ENCODE peak calls at places on chromosomes 4 and X, in five cellular contexts. One of them, this sample, is unnamed.

GRCh38 chr4:21765810-21766407 is 182.7 kb downstream of the KCNIP4 start:
- DNase-seq in neuronal stem cell: peak; percentile 70
- DNase-seq in H9: peak; percentile 71
- DNase-seq in IMR-90: peak; percentile 29
- DNase-seq in mesenchymal stem cell: peak; percentile 64
- DNase-seq in this sample: peak; percentile 61

GRCh38 chrX:43822015-43822414 is 60.2 kb downstream of the MAOB start:
- DNase-seq in neuronal stem cell: no peak
- DNase-seq in H9: no peak
- DNase-seq in IMR-90: peak; percentile 33
- DNase-seq in mesenchymal stem cell: peak; percentile 1
- DNase-seq in this sample: peak; percentile 23

GRCh38 chr4:15104825-15105224 is 102.5 kb downstream of the CPEB2 start:
- DNase-seq in neuronal stem cell: no peak
- DNase-seq in H9: no peak
- DNase-seq in IMR-90: peak; percentile 67
- DNase-seq in mesenchymal stem cell: peak; percentile 4
- DNase-seq in this sample: no peak

GRCh38 chr4:104064650-104065577 is 345.1 kb upstream of the TACR3 start:
- DNase-seq in neuronal stem cell: peak; percentile 38
- DNase-seq in H9: peak; percentile 61
- DNase-seq in IMR-90: no peak
- DNase-seq in mesenchymal stem cell: peak; percentile 64
- DNase-seq in this sample: peak; percentile 34

GRCh38 chrX:134396174-134396573 is 63.8 kb upstream of the HPRT1 start:
- DNase-seq in neuronal stem cell: no peak
- DNase-seq in H9: no peak
- DNase-seq in IMR-90: peak; percentile 17
- DNase-seq in mesenchymal stem cell: peak; percentile 28
- DNase-seq in this sample: no peak

GRCh38 chrX:120791013-120791643 is 84.5 kb downstream of the CT47B1 start:
- DNase-seq in neuronal stem cell: no peak
- DNase-seq in H9: no peak
- DNase-seq in IMR-90: peak; percentile 43
- DNase-seq in mesenchymal stem cell: peak; percentile 37
- DNase-seq in this sample: no peak

GRCh38 chrX:132956421-132957210 is 1.8 kb downstream of the HS6ST2 start:
- DNase-seq in neuronal stem cell: no peak
- DNase-seq in H9: no peak
- DNase-seq in IMR-90: no peak
- DNase-seq in mesenchymal stem cell: peak; percentile 14
- DNase-seq in this sample: peak; percentile 12

GRCh38 chr4:177484613-177485021 is 42.4 kb upstream of the AGA start:
- DNase-seq in neuronal stem cell: no peak
- DNase-seq in H9: no peak
- DNase-seq in IMR-90: peak; percentile 97
- DNase-seq in mesenchymal stem cell: peak; percentile 82
- DNase-seq in this sample: peak; percentile 38

GRCh38 chr4:78057135-78057599 is at the start of gene FRAS1:
- DNase-seq in neuronal stem cell: peak; percentile 69
- DNase-seq in H9: peak; percentile 68
- DNase-seq in IMR-90: no peak
- DNase-seq in mesenchymal stem cell: peak; percentile 37
- DNase-seq in this sample: peak; percentile 22

GRCh38 chrX:98067611-98068010 is 1183.9 kb downstream of the RPA4 start:
- DNase-seq in neuronal stem cell: no peak
- DNase-seq in H9: no peak
- DNase-seq in IMR-90: peak; percentile 36
- DNase-seq in mesenchymal stem cell: peak; percentile 7
- DNase-seq in this sample: peak; percentile 2

GRCh38 chr4:10620935-10621488 is 63.6 kb downstream of the CLNK start:
- DNase-seq in neuronal stem cell: no peak
- DNase-seq in H9: no peak
- DNase-seq in IMR-90: no peak
- DNase-seq in mesenchymal stem cell: no peak
- DNase-seq in this sample: peak; percentile 20

GRCh38 chr4:149344436-149344835 is 471.2 kb downstream of the IQCM start:
- DNase-seq in neuronal stem cell: no peak
- DNase-seq in H9: no peak
- DNase-seq in IMR-90: peak; percentile 34
- DNase-seq in mesenchymal stem cell: peak; percentile 47
- DNase-seq in this sample: peak; percentile 8

GRCh38 chr4:77104405-77105292 is 28.9 kb upstream of the CCNI start:
- DNase-seq in neuronal stem cell: no peak
- DNase-seq in H9: no peak
- DNase-seq in IMR-90: no peak
- DNase-seq in mesenchymal stem cell: no peak
- DNase-seq in this sample: no peak

GRCh38 chr4:25632135-25632534 is 23.5 kb upstream of the SLC34A2 start:
- DNase-seq in neuronal stem cell: no peak
- DNase-seq in H9: no peak
- DNase-seq in IMR-90: no peak
- DNase-seq in mesenchymal stem cell: no peak
- DNase-seq in this sample: no peak

GRCh38 chrX:145881175-145881867 is 63.7 kb downstream of the SLITRK2 start:
- DNase-seq in neuronal stem cell: no peak
- DNase-seq in H9: peak; percentile 35
- DNase-seq in IMR-90: no peak
- DNase-seq in mesenchymal stem cell: no peak
- DNase-seq in this sample: no peak

GRCh38 chrX:133865761-133866470 is 119.5 kb downstream of the GPC3 start:
- DNase-seq in neuronal stem cell: no peak
- DNase-seq in H9: no peak
- DNase-seq in IMR-90: no peak
- DNase-seq in mesenchymal stem cell: no peak
- DNase-seq in this sample: no peak

GRCh38 chr4:1401409-1402020 is 4.7 kb downstream of the NKX1-1 start:
- DNase-seq in neuronal stem cell: no peak
- DNase-seq in H9: peak; percentile 30
- DNase-seq in IMR-90: no peak
- DNase-seq in mesenchymal stem cell: no peak
- DNase-seq in this sample: no peak

GRCh38 chrX:115330498-115331138 is 41.1 kb downstream of the LUZP4 start:
- DNase-seq in neuronal stem cell: no peak
- DNase-seq in H9: peak; percentile 64
- DNase-seq in IMR-90: peak; percentile 76
- DNase-seq in mesenchymal stem cell: peak; percentile 67
- DNase-seq in this sample: peak; percentile 25

GRCh38 chr4:152454398-152455011 is 81.4 kb downstream of the FBXW7 start:
- DNase-seq in neuronal stem cell: no peak
- DNase-seq in H9: no peak
- DNase-seq in IMR-90: peak; percentile 46
- DNase-seq in mesenchymal stem cell: peak; percentile 49
- DNase-seq in this sample: no peak

GRCh38 chr4:62709618-62710252 is 1509.6 kb downstream of the ADGRL3 start:
- DNase-seq in neuronal stem cell: peak; percentile 27
- DNase-seq in H9: no peak
- DNase-seq in IMR-90: peak; percentile 0
- DNase-seq in mesenchymal stem cell: peak; percentile 34
- DNase-seq in this sample: peak; percentile 1

GRCh38 chr4:54902261-54902660 is 223.1 kb downstream of the KDR start:
- DNase-seq in neuronal stem cell: no peak
- DNase-seq in H9: no peak
- DNase-seq in IMR-90: peak; percentile 43
- DNase-seq in mesenchymal stem cell: no peak
- DNase-seq in this sample: peak; percentile 82

GRCh38 chr4:127304356-127304755 is 328.4 kb upstream of the INTU start:
- DNase-seq in neuronal stem cell: no peak
- DNase-seq in H9: no peak
- DNase-seq in IMR-90: peak; percentile 24
- DNase-seq in mesenchymal stem cell: peak; percentile 61
- DNase-seq in this sample: no peak

GRCh38 chrX:48683411-48683982 is at the start of gene WAS:
- DNase-seq in neuronal stem cell: no peak
- DNase-seq in H9: no peak
- DNase-seq in IMR-90: no peak
- DNase-seq in mesenchymal stem cell: no peak
- DNase-seq in this sample: no peak

DNA sequence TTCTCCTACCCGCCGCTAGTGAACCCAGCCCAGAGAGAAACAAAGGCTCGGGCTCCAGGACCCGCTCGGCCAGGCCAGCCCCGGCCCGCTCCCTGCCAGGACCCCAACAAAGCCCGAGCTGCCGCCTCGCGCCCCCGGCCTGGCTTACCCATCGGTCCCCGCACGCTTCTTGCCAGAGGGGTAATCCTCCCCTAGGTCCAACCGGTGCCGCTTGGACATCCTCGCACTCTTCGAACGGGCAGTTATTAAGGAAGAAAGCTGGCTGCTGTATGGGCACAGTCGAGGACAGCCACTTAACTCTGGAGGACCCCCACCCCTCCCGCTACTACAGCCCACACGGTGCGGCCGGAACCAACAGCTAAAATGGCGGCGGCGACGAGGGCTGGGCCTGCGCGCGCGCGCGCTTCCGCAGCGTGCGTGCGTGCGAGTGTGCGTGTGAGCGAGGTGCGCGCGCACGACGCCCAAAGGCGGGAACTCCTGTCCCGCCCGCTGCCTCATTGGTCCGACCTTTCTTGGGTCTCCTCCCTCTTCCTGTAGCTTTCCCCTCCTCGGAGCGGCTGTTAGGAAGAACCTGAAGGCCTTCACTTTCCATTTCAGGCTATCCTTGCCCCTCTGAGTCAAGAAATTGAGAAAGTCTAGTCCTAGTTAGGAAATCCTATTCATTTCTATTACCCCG is at the start of gene DHX15:
- DNase-seq in neuronal stem cell: peak; percentile 90
- DNase-seq in H9: peak; percentile 97
- DNase-seq in IMR-90: peak; percentile 97
- DNase-seq in mesenchymal stem cell: peak; percentile 98
- DNase-seq in this sample: peak; percentile 99
- H2BK5ac ChIP-seq in neuronal stem cell: peak within 1 kb of the TSS; percentile 97
- H2BK5ac ChIP-seq in H9: peak within 1 kb of the TSS; percentile 78
- H2BK5ac ChIP-seq in IMR-90: peak within 1 kb of the TSS; percentile 90
- H2BK5ac ChIP-seq in mesenchymal stem cell: peak within 1 kb of the TSS; percentile 60
- H2BK5ac ChIP-seq in this sample: peak within 1 kb of the TSS; percentile 94

GRCh38 chr4:173761938-173762337 is 231.9 kb upstream of the HAND2 start:
- DNase-seq in neuronal stem cell: no peak
- DNase-seq in H9: no peak
- DNase-seq in IMR-90: no peak
- DNase-seq in mesenchymal stem cell: no peak
- DNase-seq in this sample: no peak

GRCh38 chr4:173765731-173766130 is 235.7 kb upstream of the HAND2 start:
- DNase-seq in neuronal stem cell: no peak
- DNase-seq in H9: no peak
- DNase-seq in IMR-90: no peak
- DNase-seq in mesenchymal stem cell: no peak
- DNase-seq in this sample: no peak

GRCh38 chr4:173758132-173758531 is 228.1 kb upstream of the HAND2 start:
- DNase-seq in neuronal stem cell: no peak
- DNase-seq in H9: no peak
- DNase-seq in IMR-90: no peak
- DNase-seq in mesenchymal stem cell: no peak
- DNase-seq in this sample: no peak

GRCh38 chr4:173763374-173763773 is 233.3 kb upstream of the HAND2 start:
- DNase-seq in neuronal stem cell: no peak
- DNase-seq in H9: no peak
- DNase-seq in IMR-90: no peak
- DNase-seq in mesenchymal stem cell: no peak
- DNase-seq in this sample: no peak

DNA sequence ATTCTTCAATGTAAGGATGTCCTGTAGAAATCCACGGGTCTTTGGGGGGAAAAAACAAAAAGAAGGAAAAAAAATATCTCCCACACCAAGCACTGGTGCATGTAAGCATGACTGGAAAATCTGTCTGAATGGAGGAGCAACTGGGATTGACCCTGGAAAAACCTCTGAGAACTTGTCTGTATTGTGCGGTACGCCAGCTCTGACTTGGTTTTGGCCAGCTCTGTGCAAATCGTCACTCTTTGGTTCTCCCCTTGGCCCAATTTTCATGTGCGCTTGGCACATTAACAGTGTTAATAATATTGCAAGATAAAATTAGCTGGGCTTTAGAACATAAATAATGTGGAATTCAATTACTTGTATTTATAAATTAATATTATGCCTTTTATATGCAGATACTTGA is 231.2 kb upstream of the HAND2 start:
- DNase-seq in neuronal stem cell: no peak
- DNase-seq in H9: no peak
- DNase-seq in IMR-90: no peak
- DNase-seq in mesenchymal stem cell: no peak
- DNase-seq in this sample: no peak
- H2BK5ac ChIP-seq in neuronal stem cell: no peak overlapping the region
- H2BK5ac ChIP-seq in H9: no peak overlapping the region
- H2BK5ac ChIP-seq in IMR-90: no peak overlapping the region
- H2BK5ac ChIP-seq in mesenchymal stem cell: no peak overlapping the region
- H2BK5ac ChIP-seq in this sample: no peak overlapping the region

GRCh38 chr4:2800691-2801596 is 8.1 kb downstream of the SH3BP2 start:
- DNase-seq in neuronal stem cell: peak; percentile 57
- DNase-seq in H9: peak; percentile 79
- DNase-seq in IMR-90: peak; percentile 37
- DNase-seq in mesenchymal stem cell: peak; percentile 90
- DNase-seq in this sample: peak; percentile 44

GRCh38 chr4:2797545-2798305 is 4.8 kb downstream of the SH3BP2 start:
- DNase-seq in neuronal stem cell: no peak
- DNase-seq in H9: no peak
- DNase-seq in IMR-90: no peak
- DNase-seq in mesenchymal stem cell: no peak
- DNase-seq in this sample: no peak

GRCh38 chr4:2799444-2799911 is 6.6 kb downstream of the SH3BP2 start:
- DNase-seq in neuronal stem cell: no peak
- DNase-seq in H9: no peak
- DNase-seq in IMR-90: no peak
- DNase-seq in mesenchymal stem cell: no peak
- DNase-seq in this sample: no peak

GRCh38 chr4:2798399-2799301 is 5.8 kb downstream of the SH3BP2 start:
- DNase-seq in neuronal stem cell: no peak
- DNase-seq in H9: no peak
- DNase-seq in IMR-90: no peak
- DNase-seq in mesenchymal stem cell: peak; percentile 51
- DNase-seq in this sample: peak; percentile 32

DNA sequence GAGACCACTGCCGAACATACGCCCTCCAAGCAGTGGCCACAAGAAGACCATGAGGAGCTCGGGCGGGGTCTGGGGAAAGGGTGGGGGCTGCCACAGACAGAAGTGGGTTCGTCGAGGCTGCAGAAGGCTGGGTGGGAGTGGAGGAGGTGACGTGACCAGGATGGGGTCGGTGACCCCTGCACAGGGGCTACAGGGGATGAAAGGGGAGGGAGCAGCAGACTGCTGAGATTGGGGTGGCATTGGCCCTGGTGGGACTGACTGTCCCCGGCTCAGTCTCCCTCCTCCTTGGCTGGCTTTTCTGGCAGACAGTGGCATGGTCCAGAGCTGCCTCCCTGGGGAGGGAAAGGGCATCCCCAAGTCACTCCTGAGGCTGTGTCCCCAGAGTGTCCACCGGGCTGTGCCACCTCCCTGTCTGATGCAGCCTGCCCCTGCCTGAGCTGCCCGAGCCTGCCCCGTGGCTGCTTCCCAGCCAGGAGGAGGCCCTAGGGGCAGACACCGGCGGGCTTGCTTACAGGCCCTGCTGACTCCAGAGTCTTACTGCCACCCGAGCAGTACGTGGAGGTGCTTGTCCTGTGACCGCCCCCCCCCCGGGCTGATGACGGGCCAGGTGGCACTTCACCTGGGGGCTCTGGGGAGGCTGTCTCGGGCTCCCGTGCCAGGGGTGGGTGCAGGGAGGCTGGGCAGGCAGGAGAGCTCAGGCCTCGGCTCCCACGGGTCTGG is 7.2 kb downstream of the SH3BP2 start:
- DNase-seq in neuronal stem cell: no peak
- DNase-seq in H9: no peak
- DNase-seq in IMR-90: no peak
- DNase-seq in mesenchymal stem cell: no peak
- DNase-seq in this sample: no peak
- H2BK5ac ChIP-seq in neuronal stem cell: peak overlapping the region; percentile 58
- H2BK5ac ChIP-seq in H9: no peak overlapping the region
- H2BK5ac ChIP-seq in IMR-90: peak overlapping the region; percentile 80
- H2BK5ac ChIP-seq in mesenchymal stem cell: peak overlapping the region; percentile 89
- H2BK5ac ChIP-seq in this sample: no peak overlapping the region

GRCh38 chrX:39453847-39454645 is 643.7 kb downstream of the BCOR start:
- DNase-seq in neuronal stem cell: no peak
- DNase-seq in H9: no peak
- DNase-seq in IMR-90: no peak
- DNase-seq in mesenchymal stem cell: no peak
- DNase-seq in this sample: no peak
- H2BK5ac ChIP-seq in neuronal stem cell: no peak overlapping the region
- H2BK5ac ChIP-seq in H9: no peak overlapping the region
- H2BK5ac ChIP-seq in IMR-90: no peak overlapping the region
- H2BK5ac ChIP-seq in mesenchymal stem cell: no peak overlapping the region
- H2BK5ac ChIP-seq in this sample: no peak overlapping the region

This sample was measured in trophoblast cell.